ENCODE peak calls at places on chromosomes 1 and 21, in six cellular contexts. N is WTC11, R is lung microvascular endothelial cell, S is upper lobe of right lung, Q is T1000, M is NCI-H2081. P is an unnamed sample.

GRCh38 chr21:29904359-29905282 is 35.2 kb downstream of the GRIK1 start:
- DNase-seq in N (no peak), R (no peak), S (no peak), Q (no peak), M (peak), P (no peak)

GRCh38 chr21:36589352-36589971 is 109.5 kb upstream of the SIM2 start:
- DNase-seq in N (peak), R (peak), S (no peak), Q (no peak), M (peak), P (peak)

GRCh38 chr1:212689196-212689710 is 10.4 kb downstream of the BATF3 start:
- DNase-seq in N (no peak), R (no peak), S (no peak), Q (no peak), M (no peak), P (no peak)

GRCh38 chr1:47184090-47184735 is 5.6 kb downstream of the PDZK1IP1 start:
- DNase-seq in N (no peak), R (peak), S (no peak), Q (no peak), M (no peak), P (no peak)

GRCh38 chr1:36605942-36606690 is 123.4 kb upstream of the CSF3R start:
- DNase-seq in N (no peak), R (no peak), S (peak), Q (no peak), M (no peak), P (no peak)

GRCh38 chr1:212485895-212486590 is 53.3 kb downstream of the NENF start:
- DNase-seq in N (peak), R (peak), S (peak), Q (peak), M (peak), P (peak)

GRCh38 chr1:182389619-182390047 is 2.0 kb downstream of the GLUL start:
- DNase-seq in N (no peak), R (peak), S (peak), Q (no peak), M (no peak), P (no peak)

GRCh38 chr1:14907416-14907815 is 246.1 kb upstream of the TMEM51 start:
- DNase-seq in N (no peak), R (no peak), S (no peak), Q (no peak), M (no peak), P (no peak)

GRCh38 chr1:162854245-162854860 is 6.6 kb downstream of the CCDC190 start:
- DNase-seq in N (peak), R (peak), S (no peak), Q (peak), M (peak), P (peak)

GRCh38 chr1:173509797-173510196 is 32.7 kb downstream of the PRDX6 start:
- DNase-seq in N (no peak), R (no peak), S (no peak), Q (no peak), M (no peak), P (no peak)

GRCh38 chr1:119367332-119368124 is 1.1 kb upstream of the HAO2 start:
- DNase-seq in N (no peak), R (peak), S (no peak), Q (no peak), M (no peak), P (peak)

GRCh38 chr1:21524686-21525339 is 15.6 kb downstream of the ALPL start:
- DNase-seq in N (no peak), R (no peak), S (peak), Q (no peak), M (no peak), P (no peak)

GRCh38 chr1:185091480-185091879 is 46.1 kb downstream of the RNF2 start:
- DNase-seq in N (no peak), R (no peak), S (no peak), Q (no peak), M (peak), P (no peak)

GRCh38 chr1:158613764-158614163 is 8.7 kb downstream of the OR10Z1 start:
- DNase-seq in N (no peak), R (no peak), S (no peak), Q (no peak), M (no peak), P (no peak)

GRCh38 chr1:71046891-71047634 is 553 bp downstream of the PTGER3 start:
- DNase-seq in N (peak), R (peak), S (peak), Q (peak), M (no peak), P (no peak)

GRCh38 chr1:72986591-72987290 is 704.4 kb upstream of the NEGR1 start:
- DNase-seq in N (no peak), R (no peak), S (no peak), Q (no peak), M (no peak), P (no peak)

GRCh38 chr1:1128454-1129139 is 12.7 kb upstream of the C1orf159 start:
- DNase-seq in N (no peak), R (no peak), S (no peak), Q (no peak), M (no peak), P (no peak)

GRCh38 chr1:154206212-154206611 is at the start of gene CFAP141:
- DNase-seq in N (no peak), R (peak), S (no peak), Q (no peak), M (peak), P (no peak)

GRCh38 chr1:87956766-87957165 is 628.1 kb downstream of the LMO4 start:
- DNase-seq in N (no peak), R (no peak), S (no peak), Q (no peak), M (no peak), P (no peak)

GRCh38 chr1:62425041-62425440 is 11.8 kb upstream of the USP1 start:
- DNase-seq in N (no peak), R (no peak), S (no peak), Q (no peak), M (no peak), P (no peak)

GRCh38 chr1:240363315-240363714 is 248.6 kb downstream of the GREM2 start:
- DNase-seq in N (no peak), R (no peak), S (no peak), Q (no peak), M (no peak), P (no peak)

P was measured in H54.